ENCODE peak calls at places on chromosomes 3 and 15, in four cellular contexts. Y is GM12878, F is K562, D is H1. K is an unnamed sample.
A peak's percentile ranks its signal among the peaks of the same experiment; 100 is the strongest.

GRCh38 chr15:62559049-62559733 is 394.1 kb upstream of the C2CD4B start:
- DNase-seq in D (no peak), Y (no peak), F (no peak), K (peak; percentile 37)

GRCh38 chr3:81666502-81667121 is 94.8 kb downstream of the GBE1 start:
- DNase-seq in D (no peak), F (no peak), Y (no peak), K (peak; percentile 41)

GRCh38 chr3:69324362-69325025 is 61.4 kb downstream of the FRMD4B start:
- DNase-seq in D (peak; percentile 5), F (no peak), Y (no peak), K (no peak)

GRCh38 chr3:62210016-62210415 is 163.3 kb downstream of the FEZF2 start:
- DNase-seq in D (no peak), Y (no peak), F (no peak), K (no peak)

GRCh38 chr3:101732240-101732641 is 7.8 kb downstream of the CEP97 start:
- DNase-seq in D (no peak), F (no peak), Y (no peak), K (no peak)

GRCh38 chr3:48039487-48040190 is 23.4 kb upstream of the MAP4 start:
- DNase-seq in Y (no peak), D (no peak), F (no peak), K (peak; percentile 84)

GRCh38 chr15:77816983-77817382 is 184.3 kb upstream of the LINGO1 start:
- DNase-seq in F (no peak), D (no peak), Y (no peak), K (no peak)

GRCh38 chr3:172585954-172586353 is 62.7 kb upstream of the TNFSF10 start:
- DNase-seq in D (no peak), F (no peak), Y (no peak), K (no peak)

GRCh38 chr3:10524799-10525301 is 19.5 kb upstream of the ATP2B2 start:
- DNase-seq in D (no peak), Y (no peak), F (no peak), K (no peak)

GRCh38 chr3:98778852-98779379 is 15.8 kb downstream of the ST3GAL6 start:
- DNase-seq in F (no peak), D (no peak), Y (no peak), K (peak; percentile 95)

GRCh38 chr15:23690450-23690852 is 3.3 kb upstream of the NDN start:
- DNase-seq in D (no peak), Y (no peak), F (no peak), K (peak; percentile 61)

GRCh38 chr3:108940166-108940565 is 13.5 kb downstream of the GUCA1C start:
- DNase-seq in Y (no peak), F (no peak), D (no peak), K (no peak)

GRCh38 chr3:23075478-23075877 is 127.6 kb upstream of the UBE2E2 start:
- DNase-seq in Y (no peak), D (no peak), F (no peak), K (peak; percentile 8)

GRCh38 chr3:40505599-40506462 is at the start of gene ZNF620:
- DNase-seq in Y (no peak), F (peak; percentile 79), D (peak; percentile 75), K (peak; percentile 54)

GRCh38 chr3:56251343-56251945 is 216.8 kb downstream of the ERC2 start:
- DNase-seq in Y (peak; percentile 8), D (no peak), F (peak; percentile 24), K (peak; percentile 51)

GRCh38 chr3:72143322-72143721 is 358.4 kb upstream of the PROK2 start:
- DNase-seq in Y (no peak), D (no peak), F (peak; percentile 59), K (peak; percentile 61)

GRCh38 chr3:25889132-25889917 is 99.4 kb downstream of the OXSM start:
- DNase-seq in D (no peak), F (no peak), Y (no peak), K (peak; percentile 11)

GRCh38 chr3:20400281-20400680 is 214.3 kb upstream of the SGO1 start:
- DNase-seq in F (no peak), Y (no peak), D (no peak), K (no peak)

GRCh38 chr3:20400686-20401085 is 214.7 kb upstream of the SGO1 start:
- DNase-seq in Y (no peak), F (no peak), D (no peak), K (no peak)

GRCh38 chr3:20406621-20407020 is 220.6 kb upstream of the SGO1 start:
- DNase-seq in D (no peak), F (no peak), Y (no peak), K (no peak)

GRCh38 chr3:20401253-20401652 is 215.2 kb upstream of the SGO1 start:
- DNase-seq in F (no peak), Y (no peak), D (no peak), K (no peak)

GRCh38 chr3:20405731-20406130 is 219.7 kb upstream of the SGO1 start:
- DNase-seq in D (no peak), F (no peak), Y (no peak), K (no peak)
- TF ChIP-seq CHD1 in D (no peak), F (no peak), Y (no peak), K (no peak)

GRCh38 chr3:149620291-149621020 is 37.4 kb downstream of the WWTR1 start:
- DNase-seq in Y (no peak), D (no peak), F (no peak), K (peak; percentile 87)
- TF ChIP-seq CHD1 in Y (no peak), D (no peak), F (no peak), K (no peak)

GRCh38 chr3:114329823-114330222 is 36.0 kb downstream of the TIGIT start:
- DNase-seq in F (no peak), Y (no peak), D (no peak), K (no peak)
- TF ChIP-seq CHD1 in F (no peak), Y (no peak), D (no peak), K (no peak)

DNA sequence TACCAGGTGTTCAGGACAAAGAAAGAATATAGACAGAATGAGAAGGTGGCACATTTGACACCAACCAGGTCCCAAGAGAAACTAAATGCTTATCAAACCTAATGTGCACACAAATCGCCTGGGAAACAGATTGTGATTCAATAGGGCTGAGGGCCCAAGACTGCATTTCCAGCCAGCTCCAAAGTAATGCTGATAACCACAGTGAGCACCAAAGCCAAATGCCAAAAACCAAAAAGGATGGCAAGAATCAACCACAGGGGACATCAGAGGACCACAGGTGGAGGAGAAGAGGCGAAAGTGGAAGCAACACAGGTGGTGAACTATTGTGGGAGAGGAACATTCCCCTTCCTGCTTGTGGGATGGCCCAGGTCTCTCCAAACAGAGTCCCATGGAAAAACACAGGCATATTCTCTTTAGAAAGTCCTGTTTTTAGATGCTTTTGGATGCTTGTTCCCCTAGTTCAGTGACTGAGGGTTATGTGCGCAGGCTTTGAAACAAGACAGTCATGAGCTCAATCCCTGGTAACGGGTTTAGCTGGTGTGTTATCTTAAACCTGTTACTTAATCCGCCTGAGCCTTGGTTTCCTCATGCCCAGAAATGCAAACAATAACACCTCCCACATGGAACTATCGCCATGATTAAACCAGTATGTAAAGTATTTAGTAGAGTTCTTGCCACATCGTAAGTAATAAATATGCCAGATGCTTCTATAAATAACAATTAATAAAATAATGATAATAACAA is 241.7 kb downstream of the ATP8B4 start:
- DNase-seq in D (no peak), Y (no peak), F (no peak), K (peak; percentile 60)
- TF ChIP-seq CHD1 in D (no peak), Y (no peak), F (no peak), K (no peak)

DNA sequence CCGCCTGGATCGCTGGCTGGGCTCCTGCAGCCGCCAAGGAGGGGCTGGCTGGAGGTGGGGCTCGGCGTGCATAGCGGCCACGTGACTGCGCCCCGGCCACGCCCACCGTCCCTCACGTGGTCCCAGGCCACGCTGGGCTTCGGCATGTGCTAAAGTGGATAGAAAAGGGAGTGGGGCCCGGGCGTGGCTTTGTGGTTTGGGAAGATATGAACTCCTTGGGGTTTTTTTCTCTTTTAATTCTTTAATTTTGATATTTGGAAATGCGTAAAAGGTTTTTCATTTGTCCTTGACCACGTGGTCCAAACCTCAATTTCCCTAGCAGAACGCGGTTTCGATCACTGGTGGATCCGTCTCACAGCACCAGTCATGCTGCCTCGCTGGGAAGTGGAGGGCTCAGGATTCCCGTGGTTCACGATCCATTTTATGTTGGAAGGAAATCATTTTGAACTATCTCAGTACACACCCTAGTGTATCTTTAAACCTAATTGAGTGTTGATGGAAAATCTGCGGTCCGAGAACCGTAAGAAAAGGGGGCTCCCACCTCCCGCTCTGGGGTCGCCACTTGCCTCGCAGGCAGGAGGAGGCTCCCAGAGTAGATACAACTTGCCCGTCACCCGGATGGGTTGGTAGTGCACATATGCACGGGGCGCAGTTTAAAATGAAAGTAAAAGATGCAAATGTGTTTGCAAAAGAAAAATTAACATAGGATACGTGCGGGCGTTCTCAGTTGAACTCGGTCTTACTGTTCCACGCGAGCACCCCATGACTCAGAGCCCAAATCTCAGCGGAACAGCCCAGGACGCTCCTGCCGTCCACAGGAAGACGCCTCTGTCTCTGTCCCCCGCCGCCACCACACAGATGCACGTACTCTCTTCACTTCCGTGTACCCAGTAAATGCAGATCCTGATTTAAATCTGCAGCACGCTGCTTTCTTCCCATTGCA is 141.9 kb downstream of the PGPEP1L start:
- DNase-seq in Y (no peak), D (no peak), F (peak; percentile 71), K (peak; percentile 68)
- TF ChIP-seq CHD1 in Y (no peak), D (no peak), F (no peak), K (no peak)

GRCh38 chr3:160837394-160837975 is 81.5 kb downstream of the PPM1L start:
- DNase-seq in D (no peak), F (no peak), Y (no peak), K (no peak)
- TF ChIP-seq CHD1 in D (no peak), F (no peak), Y (no peak), K (no peak)

DNA sequence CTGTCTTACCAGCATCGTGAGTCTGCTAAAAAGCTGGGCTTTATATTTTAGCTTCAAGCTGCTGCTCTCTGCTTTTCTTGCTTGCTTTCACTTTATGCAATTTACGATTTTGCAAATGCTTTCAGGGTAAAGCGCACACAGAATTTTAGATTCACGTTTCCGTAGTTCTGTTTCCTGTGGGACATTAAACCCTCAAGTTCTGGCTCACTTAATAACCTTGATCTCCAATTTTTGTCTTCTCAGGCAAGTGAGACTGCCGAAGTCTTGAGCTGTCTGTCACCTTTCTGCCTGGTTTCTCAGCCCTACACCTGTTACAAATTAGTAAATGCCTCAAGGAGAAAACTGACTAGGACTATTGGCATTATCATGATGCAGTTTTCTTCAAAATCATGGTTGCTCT is 170.5 kb upstream of the TGFBR2 start:
- DNase-seq in D (no peak), Y (no peak), F (no peak), K (no peak)
- TF ChIP-seq CHD1 in D (no peak), Y (no peak), F (no peak), K (no peak)

DNA sequence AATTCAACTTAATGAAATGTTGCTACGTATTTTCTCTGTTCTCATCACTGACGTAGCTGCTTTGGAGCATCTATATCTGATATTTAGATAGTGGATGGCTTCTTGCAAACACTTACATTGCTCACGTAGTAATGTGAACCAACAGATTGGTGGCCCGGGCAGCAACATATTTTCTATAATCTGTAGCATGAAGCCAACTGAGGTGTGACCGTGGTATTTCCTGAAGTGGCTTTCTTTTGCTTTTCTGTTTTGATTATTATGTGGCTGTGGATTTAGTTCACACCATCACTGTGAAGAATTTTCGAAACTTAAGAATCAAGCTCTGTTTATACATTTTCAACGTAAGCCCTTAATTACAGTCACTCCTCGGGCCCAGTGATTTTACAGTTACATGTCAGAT is 288.5 kb downstream of the LPP start:
- DNase-seq in D (no peak), Y (no peak), F (no peak), K (no peak)
- TF ChIP-seq CHD1 in D (no peak), Y (no peak), F (no peak), K (no peak)

GRCh38 chr3:181279239-181279565 is 289.7 kb upstream of the DNAJC19 start:
- DNase-seq in D (no peak), F (no peak), Y (no peak), K (no peak)

GRCh38 chr3:181276358-181276896 is 286.9 kb upstream of the DNAJC19 start:
- DNase-seq in F (no peak), Y (no peak), D (no peak), K (no peak)

GRCh38 chr3:181274025-181274424 is 284.5 kb upstream of the DNAJC19 start:
- DNase-seq in F (no peak), Y (no peak), D (no peak), K (no peak)

GRCh38 chr3:181278468-181279238 is 289.1 kb upstream of the DNAJC19 start:
- DNase-seq in F (peak; percentile 8), Y (no peak), D (no peak), K (no peak)
- TF ChIP-seq CHD1 in F (no peak), Y (no peak), D (no peak), K (no peak)